ENCODE peak calls at places on chromosomes 1 and 21, in seven cellular contexts. B is GM12892, V is SK-N-SH, Y is K562, H is HepG2, E is GM12878, K is H1. O is an unnamed sample.

GRCh38 chr1:197692965-197693364 is 82.3 kb downstream of the DENND1B start:
- DNase-seq in K (no peak), B (no peak), H (peak; percentile 15), E (no peak), Y (no peak), V (no peak), O (no peak)

GRCh38 chr1:9417695-9418094 is 121.6 kb upstream of the SLC25A33 start:
- DNase-seq in E (no peak), H (no peak), V (no peak), K (no peak), Y (no peak), B (no peak), O (no peak)

GRCh38 chr1:52460686-52461085 is 56.3 kb downstream of the PRPF38A start:
- DNase-seq in V (no peak), H (no peak), E (no peak), K (no peak), Y (no peak), B (no peak), O (no peak)

GRCh38 chr1:43858324-43858723 is 75.3 kb upstream of the ARTN start:
- DNase-seq in V (peak; percentile 30), Y (no peak), B (no peak), H (peak; percentile 27), E (no peak), K (peak; percentile 57), O (no peak)

GRCh38 chr1:108050911-108051624 is 86.1 kb upstream of the VAV3 start:
- DNase-seq in B (no peak), V (no peak), K (no peak), H (no peak), E (no peak), Y (no peak), O (no peak)

GRCh38 chr1:21468597-21468996 is 28.7 kb downstream of the NBPF3 start:
- DNase-seq in B (no peak), H (no peak), Y (peak; percentile 46), V (no peak), E (no peak), K (peak; percentile 80), O (no peak)

GRCh38 chr21:33478858-33479678 is 706 bp downstream of the TMEM50B start:
- DNase-seq in Y (peak; percentile 66), K (peak; percentile 67), B (peak; percentile 48), H (peak; percentile 10), E (no peak), V (peak; percentile 69), O (peak; percentile 52)

GRCh38 chr1:210600421-210601195 is 271.9 kb downstream of the HHAT start:
- DNase-seq in V (no peak), H (no peak), Y (no peak), K (no peak), B (no peak), E (no peak), O (no peak)

GRCh38 chr1:207052736-207053545 is at the start of gene PFKFB2:
- DNase-seq in Y (peak; percentile 99), H (peak; percentile 99), K (peak; percentile 99), E (peak; percentile 66), B (peak; percentile 88), V (peak; percentile 93), O (peak; percentile 84)

GRCh38 chr1:27203946-27204345 is 30.5 kb upstream of the WDTC1 start:
- DNase-seq in K (no peak), V (no peak), Y (no peak), E (no peak), B (no peak), H (no peak), O (no peak)

GRCh38 chr1:228152097-228152917 is 2.6 kb downstream of the GJC2 start:
- DNase-seq in Y (no peak), V (peak; percentile 8), B (no peak), K (no peak), H (no peak), E (no peak), O (peak; percentile 3)

GRCh38 chr1:194347184-194347583 is 1160.8 kb upstream of the B3GALT2 start:
- DNase-seq in Y (no peak), H (no peak), E (no peak), B (no peak), K (no peak), V (no peak), O (no peak)

GRCh38 chr1:182968151-182968741 is 15.3 kb upstream of the SHCBP1L start:
- DNase-seq in V (no peak), B (no peak), E (no peak), K (no peak), Y (no peak), H (peak; percentile 16), O (no peak)

GRCh38 chr21:35044770-35045538 is 4.1 kb downstream of the RUNX1 start:
- DNase-seq in V (no peak), H (no peak), E (no peak), K (no peak), Y (no peak), B (no peak), O (no peak)

GRCh38 chr1:32128971-32129370 is 21.1 kb downstream of the KPNA6 start:
- DNase-seq in H (no peak), E (no peak), V (no peak), B (no peak), Y (no peak), K (no peak), O (no peak)

GRCh38 chr1:1531947-1532346 is 8.5 kb downstream of the TMEM240 start:
- DNase-seq in B (no peak), K (no peak), E (no peak), V (no peak), H (no peak), Y (no peak), O (no peak)

GRCh38 chr1:16960560-16961296 is 19.7 kb downstream of the MFAP2 start:
- DNase-seq in B (peak; percentile 74), V (peak; percentile 87), H (peak; percentile 59), Y (peak; percentile 74), K (peak; percentile 97), E (peak; percentile 7), O (peak; percentile 74)

GRCh38 chr1:109248797-109249629 is at the start of gene CELSR2:
- DNase-seq in E (no peak), K (peak; percentile 90), B (peak; percentile 90), V (peak; percentile 95), H (peak; percentile 25), Y (peak; percentile 95), O (peak; percentile 93)

GRCh38 chr1:109186704-109187071 is 27.0 kb upstream of the SARS1 start:
- DNase-seq in Y (no peak), B (no peak), H (no peak), V (no peak), K (no peak), E (no peak), O (no peak)

GRCh38 chr1:177959793-177960515 is 9.9 kb downstream of the SEC16B start:
- DNase-seq in H (peak; percentile 29), K (no peak), E (no peak), V (no peak), Y (no peak), B (no peak), O (no peak)

GRCh38 chr1:6127587-6128163 is 52.4 kb downstream of the CHD5 start:
- DNase-seq in E (no peak), Y (peak; percentile 99), B (no peak), H (no peak), V (peak; percentile 76), K (peak; percentile 92), O (peak; percentile 68)

GRCh38 chr21:40070871-40071270 is 203.6 kb downstream of the PCP4 start:
- DNase-seq in B (no peak), V (no peak), K (no peak), E (no peak), Y (no peak), H (no peak), O (no peak)

GRCh38 chr21:40067751-40068150 is 200.5 kb downstream of the PCP4 start:
- DNase-seq in H (no peak), E (no peak), V (no peak), K (no peak), B (no peak), Y (no peak), O (no peak)
- TF ChIP-seq TAF1 in H (no peak), E (no peak), V (no peak), K (no peak), B (no peak), Y (no peak), O (no peak)

GRCh38 chr1:201277441-201277840 is 5.9 kb upstream of the PKP1 start:
- DNase-seq in V (no peak), E (no peak), H (no peak), Y (no peak), B (no peak), K (no peak), O (no peak)

GRCh38 chr1:201280884-201281283 is 2.4 kb upstream of the PKP1 start:
- DNase-seq in E (no peak), K (no peak), B (no peak), Y (no peak), V (no peak), H (no peak), O (no peak)

GRCh38 chr1:201276891-201277290 is 6.4 kb upstream of the PKP1 start:
- DNase-seq in Y (no peak), V (no peak), B (no peak), E (no peak), H (no peak), K (no peak), O (no peak)

GRCh38 chr1:201281573-201281972 is 1.7 kb upstream of the PKP1 start:
- DNase-seq in V (peak; percentile 60), H (no peak), B (no peak), Y (no peak), E (no peak), K (no peak), O (no peak)

GRCh38 chr1:201279313-201279712 is 4.0 kb upstream of the PKP1 start:
- DNase-seq in V (no peak), B (no peak), Y (no peak), E (no peak), H (no peak), K (no peak), O (no peak)
- TF ChIP-seq TAF1 in V (no peak), B (no peak), Y (no peak), E (no peak), H (no peak), K (no peak), O (no peak)

DNA sequence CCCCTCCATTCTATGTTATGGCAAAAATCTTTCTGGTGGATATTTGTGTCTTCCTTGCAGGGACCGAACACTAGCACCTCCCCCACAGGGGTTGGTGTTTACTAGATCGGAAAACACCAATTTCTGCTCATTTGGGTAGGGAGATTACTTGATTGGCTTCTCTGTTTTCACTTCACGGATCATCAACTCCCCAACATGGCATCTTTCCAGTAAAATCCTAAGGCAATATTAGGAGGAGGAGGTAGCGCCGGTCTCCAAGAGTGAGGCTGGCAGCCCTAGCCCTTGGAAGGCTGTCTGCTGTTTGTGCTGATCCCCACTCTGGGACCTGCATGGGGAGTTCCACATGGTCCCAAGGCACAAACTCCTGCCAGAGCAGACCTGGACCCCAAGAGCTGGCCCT is 12.2 kb downstream of the VASH2 start:
- DNase-seq in B (no peak), V (no peak), E (no peak), K (no peak), Y (no peak), H (no peak), O (no peak)
- TF ChIP-seq TAF1 in B (no peak), V (no peak), E (no peak), K (no peak), Y (no peak), H (no peak), O (no peak)

DNA sequence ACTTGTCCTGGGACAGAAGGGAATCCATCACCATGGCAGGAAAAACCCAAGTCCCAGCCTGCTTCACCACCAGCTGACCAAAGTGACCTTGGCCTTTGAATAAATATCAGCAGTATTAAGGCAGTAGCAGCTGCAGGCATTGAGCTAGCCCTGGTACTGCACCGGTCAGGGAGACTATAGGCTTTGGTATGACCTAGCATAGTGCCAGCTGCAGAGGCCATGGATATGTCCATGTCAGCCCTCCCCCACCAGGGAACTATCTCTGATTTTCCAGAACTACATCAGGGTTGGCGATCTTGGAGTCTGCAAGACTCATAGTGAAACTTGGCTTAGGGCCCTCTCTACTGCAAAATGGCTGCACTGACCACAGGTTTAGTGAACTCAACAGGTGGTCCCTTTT is 49.2 kb upstream of the FAM20B start:
- DNase-seq in E (no peak), H (no peak), Y (no peak), B (no peak), K (no peak), V (no peak), O (no peak)
- TF ChIP-seq TAF1 in E (no peak), H (no peak), Y (no peak), B (no peak), K (no peak), V (no peak), O (no peak)

O was measured in GM12891.